ENCODE peak calls at places on chromosome 17, in five cellular contexts. D is stomach, R is neural progenitor cell, P is right lobe of liver, T is tibial artery. I is an unnamed sample.
A peak's percentile ranks its signal among the peaks of the same experiment; 100 is the strongest.

GRCh38 chr17:43758497-43759174 is at the start of gene SOST:
- DNase-seq in R (no peak), P (no peak), T (peak; percentile 76), D (no peak), I (no peak)

GRCh38 chr17:17032131-17032692 is 10.0 kb upstream of the MPRIP start:
- DNase-seq in P (peak; percentile 82), R (peak; percentile 18), D (peak; percentile 84), T (peak; percentile 88), I (no peak)

GRCh38 chr17:66302761-66303626 is 581 bp downstream of the PRKCA start:
- DNase-seq in R (peak; percentile 72), D (peak; percentile 68), P (peak; percentile 90), T (peak; percentile 79), I (no peak)

GRCh38 chr17:41324180-41325075 is 8.9 kb upstream of the KRTAP17-1 start:
- DNase-seq in D (no peak), P (no peak), T (no peak), R (peak; percentile 60), I (no peak)

GRCh38 chr17:3956558-3956957 is 7.7 kb downstream of the ATP2A3 start:
- DNase-seq in T (no peak), D (no peak), R (no peak), P (no peak), I (no peak)

GRCh38 chr17:78865682-78866390 is 25.2 kb upstream of the USP36 start:
- DNase-seq in T (peak; percentile 93), P (peak; percentile 88), D (peak; percentile 89), R (peak; percentile 88), I (peak; percentile 91)

GRCh38 chr17:2710804-2711607 is 558 bp downstream of the CLUH start:
- DNase-seq in T (no peak), D (no peak), P (peak; percentile 89), R (peak; percentile 70), I (no peak)

GRCh38 chr17:79988163-79988971 is 47.3 kb downstream of the TBC1D16 start:
- DNase-seq in D (peak; percentile 78), T (no peak), R (no peak), P (peak; percentile 87), I (no peak)

GRCh38 chr17:55004484-55004883 is 35.9 kb downstream of the STXBP4 start:
- DNase-seq in P (no peak), T (no peak), R (no peak), D (no peak), I (no peak)

GRCh38 chr17:80941743-80942211 is 49.9 kb upstream of the CHMP6 start:
- DNase-seq in D (no peak), R (no peak), P (no peak), T (peak; percentile 64), I (no peak)

GRCh38 chr17:43019418-43019817 is 2.8 kb downstream of the VAT1 start:
- DNase-seq in D (no peak), T (no peak), P (no peak), R (no peak), I (no peak)

GRCh38 chr17:63024716-63025115 is 58.7 kb downstream of the TANC2 start:
- DNase-seq in T (no peak), D (no peak), P (no peak), R (no peak), I (no peak)

GRCh38 chr17:7097940-7098339 is 16.7 kb downstream of the ASGR2 start:
- DNase-seq in D (no peak), P (no peak), T (no peak), R (no peak), I (no peak)

GRCh38 chr17:30915833-30916611 is 5.7 kb upstream of the ADAP2 start:
- DNase-seq in D (no peak), T (no peak), P (no peak), R (no peak), I (peak; percentile 2)

GRCh38 chr17:80593171-80593570 is 48.5 kb downstream of the RPTOR start:
- DNase-seq in P (no peak), T (no peak), D (no peak), R (no peak), I (no peak)

GRCh38 chr17:29066053-29066452 is 23.1 kb downstream of the PIPOX start:
- DNase-seq in P (no peak), R (no peak), T (no peak), D (no peak), I (no peak)

GRCh38 chr17:921161-921560 is 58.4 kb downstream of the NXN start:
- DNase-seq in T (no peak), R (no peak), D (no peak), P (no peak), I (no peak)

GRCh38 chr17:61352408-61352770 is 47.3 kb upstream of the TBX2 start:
- DNase-seq in D (no peak), T (no peak), R (no peak), P (no peak), I (no peak)

GRCh38 chr17:51224615-51225262 is 35.1 kb downstream of the MBTD1 start:
- DNase-seq in D (no peak), P (no peak), R (no peak), T (no peak), I (no peak)

GRCh38 chr17:2025220-2025621 is at the start of gene RTN4RL1:
- DNase-seq in P (peak; percentile 82), R (peak; percentile 81), D (peak; percentile 66), T (peak; percentile 81), I (peak; percentile 65)

GRCh38 chr17:10396529-10397163 is 23.8 kb upstream of the MYH13 start:
- DNase-seq in D (no peak), T (no peak), P (no peak), R (no peak), I (no peak)

GRCh38 chr17:74670329-74670728 is 42.4 kb downstream of the CD300LF start:
- DNase-seq in D (no peak), R (no peak), T (no peak), P (no peak), I (no peak)

GRCh38 chr17:81256616-81257015 is 17.5 kb downstream of the NDUFAF8 start:
- DNase-seq in P (no peak), D (no peak), R (no peak), T (no peak), I (no peak)

GRCh38 chr17:9538626-9539025 is 37.0 kb downstream of the STX8 start:
- DNase-seq in R (peak; percentile 64), T (no peak), P (no peak), D (no peak), I (no peak)

GRCh38 chr17:81135503-81136283 is 29.6 kb upstream of the PVALEF start:
- DNase-seq in P (no peak), R (no peak), D (no peak), T (no peak), I (no peak)

GRCh38 chr17:80789356-80789902 is 202.2 kb upstream of the CHMP6 start:
- DNase-seq in D (no peak), T (peak; percentile 61), R (no peak), P (no peak), I (no peak)

GRCh38 chr17:66970797-66971196 is 6.3 kb downstream of the CACNG4 start:
- DNase-seq in D (no peak), R (no peak), T (no peak), P (no peak), I (no peak)

GRCh38 chr17:59513934-59514841 is 51.2 kb upstream of the DHX40 start:
- DNase-seq in T (peak; percentile 76), R (peak; percentile 42), D (peak; percentile 82), P (peak; percentile 85), I (peak; percentile 77)

GRCh38 chr17:48915459-48916282 is 7.5 kb downstream of the UBE2Z start:
- DNase-seq in T (no peak), R (no peak), P (no peak), D (peak; percentile 31), I (no peak)

GRCh38 chr17:72432143-72432604 is 311.4 kb downstream of the SOX9 start:
- DNase-seq in D (no peak), P (no peak), T (no peak), R (no peak), I (no peak)

GRCh38 chr17:50026901-50027638 is 28.8 kb upstream of the ITGA3 start:
- DNase-seq in D (peak; percentile 90), R (peak; percentile 76), T (peak; percentile 92), P (peak; percentile 80), I (peak; percentile 91)
- H3K27ac ChIP-seq in D (peak overlapping the region; percentile 35), R (no peak overlapping the region), T (peak overlapping the region; percentile 89), P (no peak overlapping the region), I (peak overlapping the region; percentile 33)

GRCh38 chr17:38556234-38556633 is 49.5 kb downstream of the SRCIN1 start:
- DNase-seq in P (no peak), T (no peak), R (no peak), D (no peak), I (no peak)
- H3K4me1 ChIP-seq in P (no peaks in the 10 kb centered on the region), T (peaks cover 36% of the 10 kb centered on the region), R (peaks cover 15% of the 10 kb centered on the region), D (peaks cover 25% of the 10 kb centered on the region), I (no peaks in the 10 kb centered on the region)

GRCh38 chr17:38912221-38912813 is 13.1 kb upstream of the LASP1NB start:
- DNase-seq in R (no peak), D (peak; percentile 52), T (peak; percentile 80), P (peak; percentile 93), I (no peak)
- H3K36me3 ChIP-seq in R (no peaks in the 10 kb centered on the region), D (peaks cover 85% of the 10 kb centered on the region), T (peaks cover 75% of the 10 kb centered on the region), P (peaks cover 27% of the 10 kb centered on the region), I (peaks cover 32% of the 10 kb centered on the region)

GRCh38 chr17:68422821-68423220 is 34.5 kb downstream of the WIPI1 start:
- DNase-seq in P (no peak), T (no peak), R (peak; percentile 1), D (no peak), I (no peak)

GRCh38 chr17:68417317-68417716 is 40.0 kb downstream of the WIPI1 start:
- DNase-seq in P (no peak), R (no peak), D (no peak), T (no peak), I (no peak)

GRCh38 chr17:68421486-68421885 is 35.8 kb downstream of the WIPI1 start:
- DNase-seq in D (no peak), R (peak; percentile 1), T (no peak), P (no peak), I (no peak)

GRCh38 chr17:68418876-68419275 is 38.4 kb downstream of the WIPI1 start:
- DNase-seq in D (no peak), R (no peak), T (no peak), P (no peak), I (no peak)

GRCh38 chr17:68420065-68420847 is 37.0 kb downstream of the WIPI1 start:
- DNase-seq in D (no peak), T (no peak), R (no peak), P (no peak), I (no peak)
- H3K27ac ChIP-seq in D (no peak overlapping the region), T (no peak overlapping the region), R (no peak overlapping the region), P (no peak overlapping the region), I (no peak overlapping the region)

GRCh38 chr17:21538615-21539014 is 153.7 kb upstream of the KCNJ18 start:
- DNase-seq in P (no peak), R (no peak), D (no peak), T (no peak), I (no peak)

GRCh38 chr17:21532763-21533385 is 156.7 kb downstream of the KCNJ12 start:
- DNase-seq in D (no peak), T (no peak), R (no peak), P (no peak), I (no peak)

GRCh38 chr17:21537302-21537701 is 155.0 kb upstream of the KCNJ18 start:
- DNase-seq in P (no peak), R (no peak), T (no peak), D (no peak), I (no peak)

GRCh38 chr17:21539146-21539545 is 153.2 kb upstream of the KCNJ18 start:
- DNase-seq in P (no peak), D (no peak), R (no peak), T (no peak), I (no peak)

GRCh38 chr17:21535686-21536085 is 156.6 kb upstream of the KCNJ18 start:
- DNase-seq in P (no peak), T (no peak), D (no peak), R (no peak), I (no peak)
- H3K4me1 ChIP-seq in P (no peaks in the 10 kb centered on the region), T (no peaks in the 10 kb centered on the region), D (no peaks in the 10 kb centered on the region), R (no peaks in the 10 kb centered on the region), I (no peaks in the 10 kb centered on the region)

GRCh38 chr17:75822800-75823166 is 21.4 kb downstream of the UNC13D start:
- DNase-seq in D (no peak), R (no peak), P (peak; percentile 46), T (no peak), I (no peak)
- H3K36me3 ChIP-seq in D (peaks cover 90% of the 10 kb centered on the region), R (no peaks in the 10 kb centered on the region), P (peaks cover 42% of the 10 kb centered on the region), T (peaks cover 78% of the 10 kb centered on the region), I (peaks cover 69% of the 10 kb centered on the region)